ENCODE peak calls at places on chromosome 15, in eight cellular contexts. G is HCT116, Z is upper lobe of left lung, E is HepG2, D is K562, B is GM23338, C is GM12878, K is Panc1. N is an unnamed sample.

GRCh38 chr15:67117356-67117755 is 52.0 kb downstream of the SMAD3 start:
- ATAC-seq in G (no peak), K (no peak), D (no peak), B (no peak), Z (no peak), E (no peak), C (no peak), N (no peak)

GRCh38 chr15:70127797-70128756 is 30.4 kb upstream of the TLE3 start:
- ATAC-seq in E (peak), G (no peak), K (peak), D (no peak), C (peak), Z (no peak), B (no peak), N (no peak)

GRCh38 chr15:53752406-53752805 is 7.1 kb downstream of the WDR72 start:
- ATAC-seq in K (no peak), D (no peak), Z (no peak), B (no peak), E (no peak), G (no peak), C (no peak), N (no peak)

GRCh38 chr15:74682954-74683353 is 12.9 kb downstream of the EDC3 start:
- ATAC-seq in Z (no peak), E (no peak), G (no peak), B (no peak), C (no peak), D (no peak), K (no peak), N (no peak)

GRCh38 chr15:64530472-64530871 is 70.1 kb downstream of the ZNF609 start:
- ATAC-seq in Z (no peak), C (no peak), B (no peak), K (no peak), G (no peak), D (no peak), E (no peak), N (no peak)

GRCh38 chr15:55513125-55513524 is 5.1 kb upstream of the DNAAF4 start:
- ATAC-seq in Z (no peak), C (no peak), D (no peak), G (no peak), E (no peak), B (no peak), K (no peak), N (no peak)

GRCh38 chr15:74173545-74174215 is at the start of gene ISLR:
- ATAC-seq in K (no peak), D (no peak), C (no peak), E (no peak), Z (peak), B (peak), G (no peak), N (peak)

GRCh38 chr15:67076147-67076843 is 10.9 kb downstream of the SMAD3 start:
- ATAC-seq in K (peak), B (no peak), D (peak), E (no peak), Z (no peak), C (peak), G (peak), N (no peak)

GRCh38 chr15:85750807-85751730 is 43.7 kb downstream of the KLHL25 start:
- ATAC-seq in K (peak), D (no peak), Z (peak), B (peak), E (peak), G (peak), C (peak), N (peak)

GRCh38 chr15:39587910-39588530 is 7.1 kb downstream of the THBS1 start:
- ATAC-seq in D (no peak), E (no peak), G (no peak), Z (no peak), K (no peak), B (no peak), C (no peak), N (no peak)

GRCh38 chr15:90074023-90074422 is 28.2 kb downstream of the IDH2 start:
- ATAC-seq in E (no peak), C (no peak), B (no peak), Z (peak), D (no peak), G (no peak), K (no peak), N (no peak)

GRCh38 chr15:62306851-62307504 is 141.9 kb upstream of the C2CD4B start:
- ATAC-seq in B (peak), G (peak), C (peak), K (peak), D (peak), Z (peak), E (peak), N (peak)

GRCh38 chr15:64152507-64153387 is 1.2 kb downstream of the SNX22 start:
- ATAC-seq in G (no peak), D (no peak), K (no peak), Z (peak), B (peak), E (peak), C (peak), N (no peak)

GRCh38 chr15:22959451-22960101 is 20.6 kb downstream of the CYFIP1 start:
- ATAC-seq in B (peak), D (no peak), G (no peak), Z (peak), C (no peak), E (no peak), K (no peak), N (no peak)
- H3K27ac ChIP-seq in B (no peak), D (no peak), G (no peak), Z (no peak), C (no peak), E (no peak), K (no peak), N (no peak)

GRCh38 chr15:49423021-49423420 is at the start of gene FGF7:
- ATAC-seq in D (peak), Z (peak), G (no peak), K (no peak), E (no peak), B (peak), C (no peak), N (peak)
- TF ChIP-seq POLR2AphosphoS5 in D (no peak), Z (no peak), G (no peak), K (no peak), E (no peak), B (no peak), C (no peak), N (peak)

GRCh38 chr15:33621156-33621555 is 310.4 kb downstream of the RYR3 start:
- ATAC-seq in G (no peak), C (no peak), Z (no peak), K (no peak), E (no peak), D (no peak), B (no peak), N (no peak)

GRCh38 chr15:33618300-33618699 is 307.5 kb downstream of the RYR3 start:
- ATAC-seq in E (no peak), B (no peak), Z (no peak), K (no peak), D (no peak), G (no peak), C (no peak), N (no peak)

DNA sequence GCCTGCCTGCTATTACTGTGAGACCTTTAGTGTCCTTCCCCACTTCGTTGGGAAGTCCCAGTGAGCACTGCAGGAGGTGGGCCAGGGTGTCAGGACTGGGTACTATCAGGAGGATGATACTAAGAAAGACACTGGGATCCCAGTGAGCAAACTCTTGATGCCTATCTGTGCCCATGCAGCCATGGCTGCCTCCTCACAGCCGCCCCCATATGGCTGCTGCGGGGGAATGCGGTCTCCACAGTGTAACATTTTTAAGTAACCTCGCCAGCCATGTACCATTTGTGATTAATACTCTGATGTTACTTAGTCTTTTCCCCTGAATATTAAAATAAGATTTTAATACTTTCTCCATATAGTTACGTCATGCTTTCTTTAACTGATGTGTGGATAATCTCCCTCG is 312.2 kb downstream of the RYR3 start:
- ATAC-seq in B (peak), G (peak), K (no peak), C (no peak), D (no peak), Z (no peak), E (no peak), N (no peak)
- TF ChIP-seq CTCF in B (peak), G (peak), K (no peak), C (no peak), D (no peak), Z (no peak), E (no peak), N (no peak)

GRCh38 chr15:77706482-77707244 is 74.0 kb upstream of the LINGO1 start:
- ATAC-seq in D (no peak), G (no peak), K (no peak), E (no peak), C (no peak), B (no peak), Z (no peak), N (no peak)
- H3K27ac ChIP-seq in D (no peak), G (no peak), K (no peak), E (no peak), C (no peak), B (no peak), Z (no peak), N (no peak)

GRCh38 chr15:95594496-95594895 is 736.0 kb upstream of the NR2F2 start:
- ATAC-seq in Z (no peak), C (no peak), G (no peak), B (no peak), D (no peak), K (no peak), E (no peak), N (no peak)
- TF ChIP-seq POLR2AphosphoS5 in Z (no peak), C (no peak), G (no peak), B (no peak), D (no peak), K (no peak), E (no peak), N (no peak)

GRCh38 chr15:79166311-79166955 is 75.9 kb upstream of the RASGRF1 start:
- ATAC-seq in D (no peak), B (no peak), K (no peak), Z (no peak), C (no peak), E (no peak), G (no peak), N (no peak)

GRCh38 chr15:79170256-79170664 is 79.7 kb upstream of the RASGRF1 start:
- ATAC-seq in B (no peak), K (peak), D (no peak), G (peak), C (no peak), Z (no peak), E (no peak), N (no peak)

GRCh38 chr15:79167776-79168175 is 77.2 kb upstream of the RASGRF1 start:
- ATAC-seq in Z (no peak), C (no peak), D (no peak), E (no peak), G (no peak), B (no peak), K (no peak), N (no peak)

GRCh38 chr15:79169531-79170123 is 79.0 kb upstream of the RASGRF1 start:
- ATAC-seq in B (no peak), D (no peak), K (no peak), Z (no peak), G (no peak), E (no peak), C (no peak), N (no peak)

DNA sequence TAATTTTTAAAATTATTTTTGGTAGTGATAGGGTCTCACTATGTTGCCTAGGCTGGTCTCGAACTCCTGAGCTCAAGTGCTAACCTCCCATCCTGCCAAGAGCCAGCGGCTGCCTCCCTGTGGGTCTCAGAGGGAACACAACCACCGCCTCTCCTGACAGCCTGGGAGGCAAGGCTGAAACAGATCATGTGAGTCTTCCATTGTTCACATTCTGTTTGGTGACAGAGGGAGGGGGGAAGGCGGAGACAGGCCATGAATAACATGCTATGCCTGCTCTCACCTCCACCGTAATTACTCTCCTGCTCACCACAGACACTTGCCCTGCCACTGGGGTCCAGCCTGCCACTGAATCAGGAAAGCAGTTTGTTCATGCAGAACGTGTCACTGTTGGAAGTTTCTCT is 78.3 kb upstream of the RASGRF1 start:
- ATAC-seq in D (peak), K (peak), Z (no peak), C (peak), B (peak), G (peak), E (peak), N (no peak)
- TF ChIP-seq CTCF in D (peak), K (no peak), Z (no peak), C (no peak), B (peak), G (peak), E (peak), N (no peak)

GRCh38 chr15:94237903-94238302 is 6.5 kb downstream of the MCTP2 start:
- ATAC-seq in K (no peak), B (no peak), G (no peak), Z (no peak), D (no peak), E (no peak), C (no peak), N (no peak)
- H3K27ac ChIP-seq in K (no peak), B (no peak), G (no peak), Z (no peak), D (no peak), E (no peak), C (no peak), N (no peak)